ENCODE peak calls at places on chromosomes 11 and 22, in four cellular contexts. One of them, this sample, is unnamed.

GRCh38 chr11:72741429-72741833 is 10.8 kb downstream of the ARAP1 start:
- DNase-seq in GM12878: no peak
- DNase-seq in H1: peak
- DNase-seq in A549: no peak
- DNase-seq in this sample: peak

GRCh38 chr11:121582296-121582695 is 129.5 kb upstream of the SORL1-AS1 start:
- DNase-seq in GM12878: no peak
- DNase-seq in A549: no peak
- DNase-seq in H1: no peak
- DNase-seq in this sample: no peak

GRCh38 chr11:111793863-111794262 is 27.7 kb upstream of the PPP2R1B start:
- DNase-seq in H1: no peak
- DNase-seq in GM12878: no peak
- DNase-seq in A549: no peak
- DNase-seq in this sample: no peak

GRCh38 chr11:134841411-134841810 is 429.4 kb upstream of the B3GAT1 start:
- DNase-seq in A549: no peak
- DNase-seq in H1: no peak
- DNase-seq in GM12878: no peak
- DNase-seq in this sample: no peak

GRCh38 chr11:36249271-36249670 is 40.0 kb downstream of the COMMD9 start:
- DNase-seq in A549: no peak
- DNase-seq in H1: no peak
- DNase-seq in GM12878: no peak
- DNase-seq in this sample: no peak

GRCh38 chr11:88183233-88183632 is 8.0 kb upstream of the RAB38 start:
- DNase-seq in H1: no peak
- DNase-seq in GM12878: no peak
- DNase-seq in A549: no peak
- DNase-seq in this sample: no peak

GRCh38 chr11:100637706-100638105 is 49.4 kb upstream of the ARHGAP42 start:
- DNase-seq in GM12878: no peak
- DNase-seq in H1: no peak
- DNase-seq in A549: no peak
- DNase-seq in this sample: no peak

GRCh38 chr11:68256331-68256741 is 15.4 kb downstream of the C11orf24 start:
- DNase-seq in GM12878: no peak
- DNase-seq in H1: no peak
- DNase-seq in A549: no peak
- DNase-seq in this sample: no peak

GRCh38 chr11:117220999-117221774 is 10.7 kb downstream of the PCSK7 start:
- DNase-seq in H1: no peak
- DNase-seq in GM12878: no peak
- DNase-seq in A549: no peak
- DNase-seq in this sample: no peak

GRCh38 chr11:117876341-117877119 is at the start of gene FXYD6:
- DNase-seq in H1: peak
- DNase-seq in GM12878: no peak
- DNase-seq in A549: no peak
- DNase-seq in this sample: peak

GRCh38 chr11:106691807-106692365 is 326.4 kb downstream of the GUCY1A2 start:
- DNase-seq in H1: no peak
- DNase-seq in GM12878: no peak
- DNase-seq in A549: no peak
- DNase-seq in this sample: no peak

GRCh38 chr11:10581481-10582019 is 13.1 kb upstream of the LYVE1 start:
- DNase-seq in GM12878: no peak
- DNase-seq in H1: no peak
- DNase-seq in A549: no peak
- DNase-seq in this sample: peak

GRCh38 chr11:72833083-72833733 is 19.0 kb downstream of the ATG16L2 start:
- DNase-seq in GM12878: no peak
- DNase-seq in A549: no peak
- DNase-seq in H1: no peak
- DNase-seq in this sample: no peak

GRCh38 chr11:130436171-130436570 is 7.8 kb upstream of the ADAMTS8 start:
- DNase-seq in A549: no peak
- DNase-seq in H1: no peak
- DNase-seq in GM12878: no peak
- DNase-seq in this sample: no peak

GRCh38 chr11:130437848-130438247 is 9.4 kb upstream of the ADAMTS8 start:
- DNase-seq in GM12878: no peak
- DNase-seq in H1: no peak
- DNase-seq in A549: no peak
- DNase-seq in this sample: no peak

GRCh38 chr11:130433357-130433756 is 4.9 kb upstream of the ADAMTS8 start:
- DNase-seq in A549: no peak
- DNase-seq in GM12878: no peak
- DNase-seq in H1: no peak
- DNase-seq in this sample: no peak

GRCh38 chr11:130434521-130435223 is 6.3 kb upstream of the ADAMTS8 start:
- DNase-seq in GM12878: peak
- DNase-seq in A549: peak
- DNase-seq in H1: peak
- DNase-seq in this sample: peak

GRCh38 chr11:130435671-130436070 is 7.3 kb upstream of the ADAMTS8 start:
- DNase-seq in GM12878: no peak
- DNase-seq in A549: no peak
- DNase-seq in H1: no peak
- DNase-seq in this sample: no peak
- TF ChIP-seq CHD2 in GM12878: no peak
- TF ChIP-seq CHD2 in A549: no peak
- TF ChIP-seq CHD2 in H1: no peak
- TF ChIP-seq CHD2 in this sample: no peak

DNA sequence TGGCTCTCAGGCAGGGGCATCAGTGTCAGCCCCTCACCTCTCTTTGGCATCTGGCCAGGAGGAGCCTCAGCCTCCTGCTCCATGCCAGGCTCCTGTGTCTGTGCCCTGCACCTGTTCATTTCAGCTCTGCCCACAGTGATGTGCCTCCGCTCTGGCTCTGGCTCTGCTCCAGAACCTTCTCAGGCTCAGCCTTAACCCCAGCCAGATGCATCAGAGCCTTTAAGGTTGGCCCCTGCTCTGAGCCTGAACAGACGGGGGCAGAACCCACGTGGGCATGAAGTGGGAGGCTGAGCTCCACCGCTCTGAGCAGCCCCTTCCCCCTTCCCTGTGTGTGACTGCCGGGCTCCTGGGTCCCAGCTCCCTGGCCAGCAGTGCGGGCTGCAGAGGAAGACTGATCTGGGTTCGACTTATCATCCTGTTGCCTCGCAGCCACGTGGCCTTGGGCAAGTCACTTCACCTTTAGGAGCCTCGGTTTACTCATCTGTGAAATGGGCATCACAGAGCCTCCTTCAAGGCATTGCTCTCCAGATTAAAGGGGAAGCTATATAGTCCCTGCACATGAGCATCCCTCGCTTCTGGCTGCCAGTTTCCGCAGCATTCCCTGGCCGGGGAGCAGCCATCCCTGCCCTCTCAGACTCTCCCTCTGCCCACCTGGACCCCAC is 44.7 kb upstream of the RTL6 start:
- DNase-seq in A549: no peak
- DNase-seq in H1: no peak
- DNase-seq in GM12878: no peak
- DNase-seq in this sample: no peak
- H3K4me3 ChIP-seq in A549: no peak
- H3K4me3 ChIP-seq in H1: no peak
- H3K4me3 ChIP-seq in GM12878: no peak
- H3K4me3 ChIP-seq in this sample: no peak

DNA sequence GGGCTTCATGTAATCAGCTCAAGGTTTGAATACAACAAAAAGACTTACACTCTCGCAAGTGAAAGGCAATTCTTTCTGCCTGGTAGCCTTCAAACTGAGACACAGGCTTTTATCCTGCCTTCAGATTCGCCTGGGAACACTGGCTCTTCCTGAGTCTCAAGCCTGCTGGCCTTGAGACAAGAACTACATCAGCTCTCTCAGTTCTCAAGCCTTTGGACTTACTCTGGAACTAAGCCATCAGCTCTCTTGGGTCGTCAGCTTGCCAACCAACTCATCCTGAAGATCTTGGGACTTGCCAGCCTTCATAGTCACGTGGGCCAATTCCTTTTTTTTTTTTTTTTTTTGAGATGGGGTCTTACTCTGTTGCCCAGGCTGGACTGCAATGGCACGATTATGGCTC is 35.7 kb upstream of the LRRC10B start:
- DNase-seq in A549: no peak
- DNase-seq in GM12878: no peak
- DNase-seq in H1: no peak
- DNase-seq in this sample: no peak
- TF ChIP-seq CHD2 in A549: no peak
- TF ChIP-seq CHD2 in GM12878: no peak
- TF ChIP-seq CHD2 in H1: no peak
- TF ChIP-seq CHD2 in this sample: no peak

GRCh38 chr11:122802876-122803275 is 35.4 kb upstream of the CRTAM start:
- DNase-seq in A549: no peak
- DNase-seq in H1: no peak
- DNase-seq in GM12878: no peak
- DNase-seq in this sample: no peak

GRCh38 chr11:122804796-122805195 is 33.5 kb upstream of the CRTAM start:
- DNase-seq in GM12878: no peak
- DNase-seq in H1: no peak
- DNase-seq in A549: no peak
- DNase-seq in this sample: no peak

GRCh38 chr11:122803306-122803705 is 35.0 kb upstream of the CRTAM start:
- DNase-seq in H1: no peak
- DNase-seq in GM12878: no peak
- DNase-seq in A549: no peak
- DNase-seq in this sample: no peak

GRCh38 chr11:122804161-122804560 is 34.1 kb upstream of the CRTAM start:
- DNase-seq in GM12878: no peak
- DNase-seq in A549: no peak
- DNase-seq in H1: no peak
- DNase-seq in this sample: no peak

GRCh38 chr11:122803716-122804115 is 34.6 kb upstream of the CRTAM start:
- DNase-seq in A549: no peak
- DNase-seq in GM12878: no peak
- DNase-seq in H1: no peak
- DNase-seq in this sample: no peak
- H3K4me3 ChIP-seq in A549: no peak
- H3K4me3 ChIP-seq in GM12878: no peak
- H3K4me3 ChIP-seq in H1: no peak
- H3K4me3 ChIP-seq in this sample: no peak

GRCh38 chr22:19717691-19718254 is 3.5 kb downstream of the SEPTIN5 start:
- DNase-seq in A549: peak
- DNase-seq in H1: peak
- DNase-seq in GM12878: no peak
- DNase-seq in this sample: peak

GRCh38 chr22:19716041-19716828 is 1.9 kb downstream of the SEPTIN5 start:
- DNase-seq in A549: no peak
- DNase-seq in H1: no peak
- DNase-seq in GM12878: no peak
- DNase-seq in this sample: no peak

GRCh38 chr22:19718255-19719054 is 4.2 kb downstream of the SEPTIN5 start:
- DNase-seq in A549: no peak
- DNase-seq in H1: no peak
- DNase-seq in GM12878: no peak
- DNase-seq in this sample: peak

GRCh38 chr22:19716829-19717105 is 2.5 kb downstream of the SEPTIN5 start:
- DNase-seq in H1: no peak
- DNase-seq in A549: no peak
- DNase-seq in GM12878: no peak
- DNase-seq in this sample: no peak

GRCh38 chr22:19717181-19717580 is 2.9 kb downstream of the SEPTIN5 start:
- DNase-seq in A549: no peak
- DNase-seq in GM12878: no peak
- DNase-seq in H1: no peak
- DNase-seq in this sample: no peak
- TF ChIP-seq CHD2 in A549: no peak
- TF ChIP-seq CHD2 in GM12878: no peak
- TF ChIP-seq CHD2 in H1: no peak
- TF ChIP-seq CHD2 in this sample: no peak